ENCODE peak calls at places on chromosome 18, in eight cellular contexts. V, K, N, Y, S, Q, F and L are unnamed samples.

GRCh38 chr18:79483971-79484491 is 88.3 kb downstream of the NFATC1 start:
- DNase-seq in F (no peak), S (no peak), K (no peak), V (no peak), Q (no peak), Y (no peak), N (no peak), L (no peak)

GRCh38 chr18:80218341-80219227 is 28.7 kb downstream of the PARD6G start:
- DNase-seq in Q (no peak), K (no peak), F (no peak), Y (no peak), N (no peak), V (no peak), S (no peak), L (no peak)

GRCh38 chr18:58537272-58538038 is 91.4 kb downstream of the ALPK2 start:
- DNase-seq in Q (no peak), K (no peak), F (no peak), Y (no peak), V (no peak), N (no peak), S (no peak), L (no peak)

GRCh38 chr18:11728247-11728646 is 39.2 kb downstream of the GNAL start:
- DNase-seq in K (no peak), Q (peak; percentile 57), V (no peak), F (peak; percentile 17), N (no peak), S (peak; percentile 6), Y (no peak), L (no peak)

GRCh38 chr18:25727281-25727680 is 363.1 kb downstream of the SS18 start:
- DNase-seq in F (no peak), V (no peak), Q (no peak), K (no peak), N (no peak), Y (no peak), S (no peak), L (no peak)

GRCh38 chr18:61108706-61109105 is 224.5 kb upstream of the CDH20 start:
- DNase-seq in N (no peak), F (no peak), V (no peak), K (no peak), Q (no peak), Y (no peak), S (no peak), L (no peak)

GRCh38 chr18:56035546-56035945 is 447.6 kb upstream of the TCF4 start:
- DNase-seq in Q (no peak), V (no peak), N (no peak), K (no peak), Y (no peak), F (no peak), S (no peak), L (no peak)

GRCh38 chr18:58046087-58046793 is 2.2 kb downstream of the NEDD4L start:
- DNase-seq in Y (no peak), K (no peak), S (no peak), Q (no peak), N (no peak), F (no peak), V (no peak), L (no peak)

DNA sequence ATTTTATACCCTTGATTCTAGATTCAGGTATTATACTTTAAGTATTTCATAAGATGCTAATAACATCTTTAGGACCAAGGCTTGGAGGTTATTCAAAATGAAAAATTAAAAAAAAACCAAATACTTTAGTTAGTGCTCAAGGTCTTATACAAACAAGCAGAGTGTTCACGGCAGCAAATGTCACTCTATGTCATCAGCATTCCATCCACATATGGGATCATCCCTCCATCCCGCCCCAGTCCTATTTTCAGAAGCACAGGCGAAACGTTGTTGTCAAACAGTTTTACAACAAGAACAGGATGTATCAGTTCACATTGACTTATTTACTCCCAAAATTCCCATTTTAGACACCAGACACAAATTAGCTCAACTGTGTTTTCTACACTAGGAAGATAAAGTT is 83.7 kb downstream of the DSEL start:
- DNase-seq in Q (no peak), S (peak; percentile 52), Y (no peak), F (peak; percentile 65), N (no peak), V (no peak), K (no peak), L (no peak)
- TF ChIP-seq CTCF in Q (no peak), S (no peak), Y (no peak), F (no peak), N (no peak), V (no peak), K (no peak), L (no peak)

GRCh38 chr18:66727991-66728390 is 124.1 kb upstream of the CDH19 start:
- DNase-seq in K (no peak), N (no peak), F (no peak), Q (no peak), S (no peak), V (no peak), Y (no peak), L (no peak)

GRCh38 chr18:66729459-66730239 is 125.8 kb upstream of the CDH19 start:
- DNase-seq in K (no peak), S (no peak), N (no peak), V (no peak), F (no peak), Q (no peak), Y (no peak), L (no peak)

GRCh38 chr18:66722671-66723070 is 118.8 kb upstream of the CDH19 start:
- DNase-seq in S (no peak), F (no peak), V (no peak), K (no peak), N (no peak), Q (no peak), Y (no peak), L (no peak)

GRCh38 chr18:66728951-66729350 is 125.1 kb upstream of the CDH19 start:
- DNase-seq in Y (no peak), S (no peak), Q (no peak), N (no peak), K (no peak), F (no peak), V (no peak), L (no peak)

GRCh38 chr18:66724664-66725356 is 120.9 kb upstream of the CDH19 start:
- DNase-seq in N (peak; percentile 73), Q (no peak), Y (peak; percentile 61), V (no peak), S (no peak), K (peak; percentile 61), F (no peak), L (no peak)
- TF ChIP-seq CTCF in N (no peak), Q (no peak), Y (no peak), V (no peak), S (no peak), K (no peak), F (no peak), L (no peak)

GRCh38 chr18:65755616-65756015 is 4.8 kb downstream of the CDH7 start:
- DNase-seq in F (no peak), V (no peak), Q (no peak), N (no peak), K (no peak), S (no peak), Y (no peak), L (no peak)

GRCh38 chr18:65754121-65754520 is 3.3 kb downstream of the CDH7 start:
- DNase-seq in Q (no peak), S (no peak), V (no peak), K (no peak), F (no peak), N (no peak), Y (no peak), L (no peak)

GRCh38 chr18:65751145-65752085 is 603 bp downstream of the CDH7 start:
- DNase-seq in N (no peak), S (no peak), K (no peak), Y (no peak), Q (no peak), V (no peak), F (peak; percentile 0), L (no peak)

GRCh38 chr18:65752625-65753325 is 2.0 kb downstream of the CDH7 start:
- DNase-seq in V (no peak), Y (no peak), S (no peak), Q (no peak), F (no peak), K (no peak), N (no peak), L (no peak)

DNA sequence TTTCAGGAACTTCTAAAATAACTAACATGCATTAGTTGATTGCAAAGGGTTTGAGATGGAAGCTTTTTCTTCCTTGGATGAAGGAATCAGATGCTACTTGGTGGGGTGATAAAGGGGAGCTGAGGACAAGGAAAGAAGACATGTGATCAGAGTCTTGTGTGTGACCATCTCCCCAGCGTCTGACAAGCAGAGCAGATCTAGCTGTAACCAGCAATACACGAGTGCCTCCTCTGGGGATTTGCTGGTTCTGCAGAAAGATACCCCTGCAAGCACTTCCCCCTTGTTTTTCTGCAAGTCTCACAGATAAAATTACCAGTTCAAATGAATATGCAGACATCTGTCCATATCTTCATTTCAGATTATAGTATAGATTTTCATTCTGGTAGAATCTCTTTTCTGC is 2.7 kb downstream of the CDH7 start:
- DNase-seq in Y (no peak), V (no peak), S (no peak), N (peak; percentile 23), K (no peak), F (peak; percentile 13), Q (peak; percentile 69), L (no peak)
- TF ChIP-seq CTCF in Y (no peak), V (peak; percentile 30), S (no peak), N (no peak), K (peak; percentile 17), F (no peak), Q (no peak), L (no peak)

GRCh38 chr18:76691800-76692199 is 130.6 kb upstream of the ZNF236 start:
- DNase-seq in K (no peak), S (no peak), Y (no peak), Q (no peak), N (no peak), V (no peak), F (peak; percentile 46), L (no peak)

GRCh38 chr18:76688724-76689472 is 133.5 kb upstream of the ZNF236 start:
- DNase-seq in V (no peak), Q (no peak), F (no peak), S (no peak), N (no peak), K (no peak), Y (no peak), L (no peak)

GRCh38 chr18:76686737-76687231 is 135.6 kb upstream of the ZNF236 start:
- DNase-seq in Y (peak; percentile 70), S (peak; percentile 65), V (peak; percentile 53), K (peak; percentile 54), F (peak; percentile 81), Q (peak; percentile 42), N (peak; percentile 43), L (peak; percentile 24)

GRCh38 chr18:76687271-76688006 is 134.9 kb upstream of the ZNF236 start:
- DNase-seq in N (no peak), V (peak; percentile 60), S (no peak), Q (no peak), K (no peak), Y (no peak), F (no peak), L (no peak)

DNA sequence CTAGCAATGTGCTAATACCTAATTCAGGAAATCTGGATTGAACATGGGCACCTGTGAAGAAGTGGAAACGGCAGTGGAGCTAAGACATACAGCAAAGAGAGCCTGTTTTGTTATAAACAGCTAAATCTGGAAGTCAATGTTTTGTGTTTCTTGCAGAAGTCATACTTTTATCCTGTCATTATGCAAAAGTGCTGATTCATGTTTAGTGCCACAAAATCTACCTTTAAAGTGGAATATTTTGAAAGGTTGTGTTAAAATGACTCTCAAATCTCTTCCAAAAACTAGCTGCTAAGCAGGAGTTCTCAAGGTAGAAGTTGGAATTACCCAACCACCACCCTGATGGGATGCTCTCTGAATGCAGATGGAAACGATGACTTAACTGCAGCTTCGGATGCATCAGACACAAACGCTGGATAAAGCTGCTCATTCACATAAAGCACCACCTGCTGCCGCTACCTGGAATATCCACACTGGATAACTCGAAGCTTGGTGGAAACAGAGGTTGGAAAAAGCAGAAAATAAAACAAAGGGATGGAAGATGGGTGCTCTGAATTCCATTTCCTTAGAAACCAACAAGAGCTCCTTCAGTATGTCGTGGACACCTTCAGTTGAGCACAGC is 132.6 kb upstream of the ZNF236 start:
- DNase-seq in F (no peak), S (no peak), Y (no peak), N (no peak), Q (peak; percentile 14), K (no peak), V (no peak), L (no peak)
- TF ChIP-seq CTCF in F (no peak), S (no peak), Y (no peak), N (no peak), Q (no peak), K (no peak), V (no peak), L (no peak)